ENCODE peak calls at places on chromosomes 16 and 17, in ten cellular contexts. B is nephron progenitor cell, Q is lung, F is GM12864, E is mucosa of descending colon, Z is epithelial cell of esophagus, V is psoas muscle, S is dorsolateral prefrontal cortex, L is Calu3, U is left lung. C is an unnamed sample.

GRCh38 chr16:85722497-85722896 is 28.4 kb downstream of the C16orf74 start:
- DNase-seq in U (no peak), F (no peak), Q (no peak), E (no peak), V (no peak), S (no peak), B (no peak), Z (no peak), L (no peak), C (no peak)

GRCh38 chr17:57086069-57086930 is 1.3 kb downstream of the AKAP1 start:
- DNase-seq in E (peak; percentile 89), S (peak; percentile 45), L (no peak), Z (peak; percentile 57), V (peak; percentile 64), F (no peak), Q (no peak), U (peak; percentile 83), B (peak; percentile 36), C (no peak)

GRCh38 chr16:3876695-3877094 is 3.8 kb downstream of the CREBBP start:
- DNase-seq in F (no peak), L (no peak), E (no peak), S (no peak), B (no peak), Q (no peak), Z (peak; percentile 22), V (no peak), U (no peak), C (no peak)

GRCh38 chr17:50981279-50981678 is 115.1 kb upstream of the TOB1 start:
- DNase-seq in Z (no peak), B (no peak), Q (no peak), V (no peak), E (no peak), L (no peak), F (no peak), U (no peak), S (no peak), C (no peak)

GRCh38 chr17:63571632-63572310 is 21.5 kb downstream of the DCAF7 start:
- DNase-seq in E (no peak), Q (no peak), L (no peak), F (no peak), S (no peak), Z (peak; percentile 62), B (no peak), V (no peak), U (no peak), C (no peak)

GRCh38 chr17:53765609-53766008 is 57.1 kb upstream of the KIF2B start:
- DNase-seq in Q (no peak), E (no peak), S (no peak), Z (peak; percentile 36), L (no peak), F (no peak), U (no peak), B (no peak), V (no peak), C (no peak)

GRCh38 chr17:57657211-57657610 is 87.9 kb downstream of the CCDC182 start:
- DNase-seq in U (no peak), E (no peak), S (peak; percentile 58), F (no peak), Q (no peak), V (peak; percentile 9), B (no peak), L (no peak), Z (no peak), C (no peak)

GRCh38 chr16:52543654-52544053 is 3.3 kb downstream of the TOX3 start:
- DNase-seq in Z (no peak), E (no peak), S (no peak), F (no peak), Q (no peak), V (no peak), L (no peak), U (no peak), B (no peak), C (no peak)

GRCh38 chr17:61338000-61338864 is 61.4 kb upstream of the TBX2 start:
- DNase-seq in B (no peak), F (no peak), Z (peak; percentile 56), L (no peak), S (no peak), Q (no peak), E (no peak), U (no peak), V (no peak), C (no peak)

GRCh38 chr16:27475561-27475960 is 73.6 kb downstream of the IL21R start:
- DNase-seq in U (no peak), L (no peak), F (no peak), S (no peak), V (no peak), Q (no peak), Z (peak; percentile 42), B (no peak), E (no peak), C (no peak)

GRCh38 chr17:44218344-44219125 is 940 bp downstream of the UBTF start:
- DNase-seq in E (peak; percentile 94), U (peak; percentile 97), L (peak; percentile 96), S (peak; percentile 82), V (peak; percentile 95), Q (peak; percentile 85), B (peak; percentile 84), F (peak; percentile 54), Z (peak; percentile 91), C (peak; percentile 96)

GRCh38 chr16:23785842-23786241 is 31.0 kb downstream of the CHP2 start:
- DNase-seq in Z (no peak), B (no peak), L (no peak), E (no peak), F (no peak), S (no peak), U (no peak), V (no peak), Q (no peak), C (no peak)

GRCh38 chr16:23784811-23785447 is 30.1 kb downstream of the CHP2 start:
- DNase-seq in Q (no peak), L (no peak), Z (peak; percentile 76), S (no peak), V (no peak), B (no peak), F (no peak), U (no peak), E (no peak), C (no peak)

GRCh38 chr16:23786964-23787571 is 32.2 kb downstream of the CHP2 start:
- DNase-seq in Q (no peak), S (no peak), B (no peak), U (no peak), L (no peak), F (no peak), E (no peak), Z (no peak), V (no peak), C (no peak)

DNA sequence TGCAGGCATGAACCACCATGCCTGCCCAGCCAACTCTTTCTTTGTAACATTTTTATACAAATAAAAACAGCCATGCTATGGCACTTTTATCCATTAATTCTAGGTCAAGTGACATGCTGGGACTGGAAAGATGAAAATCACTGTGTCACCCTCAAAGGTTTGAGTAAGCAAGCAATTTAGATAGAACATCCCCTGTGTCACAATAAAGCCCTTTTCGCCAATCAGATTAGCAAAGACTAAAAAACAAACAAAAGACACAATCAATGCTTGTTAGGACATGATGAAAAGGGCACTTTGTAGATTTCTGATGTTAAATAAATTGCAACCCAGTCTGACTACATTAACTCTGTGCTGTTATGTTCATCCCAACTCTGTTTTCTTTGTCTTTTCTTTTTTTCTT is 26.4 kb downstream of the CHP2 start:
- DNase-seq in S (no peak), V (no peak), Q (no peak), U (no peak), B (no peak), L (no peak), F (no peak), Z (peak; percentile 38), E (no peak), C (no peak)
- TF ChIP-seq CTCF in S (no peak), V (no peak), Q (no peak), U (no peak), B (no peak), L (no peak), F (no peak), Z (no peak), E (no peak), C (no peak)

GRCh38 chr17:69358688-69359596 is 32.0 kb upstream of the ABCA5 start:
- DNase-seq in Z (peak; percentile 18), F (no peak), S (no peak), B (peak; percentile 10), E (no peak), U (no peak), V (no peak), Q (no peak), L (peak; percentile 28), C (no peak)
- TF ChIP-seq CTCF in Z (peak; percentile 16), F (peak; percentile 66), S (no peak), B (peak; percentile 18), E (no peak), U (no peak), V (no peak), Q (no peak), L (no peak), C (peak; percentile 21)

GRCh38 chr17:36148559-36149295 is 27.7 kb downstream of the TBC1D3B start:
- DNase-seq in B (peak; percentile 80), Q (peak; percentile 70), U (peak; percentile 91), L (peak; percentile 73), E (peak; percentile 79), Z (peak; percentile 80), F (peak; percentile 35), V (peak; percentile 77), S (peak; percentile 57), C (no peak)

GRCh38 chr17:36151891-36152638 is 24.4 kb downstream of the TBC1D3B start:
- DNase-seq in Z (no peak), U (no peak), L (no peak), E (no peak), B (no peak), S (no peak), V (no peak), F (no peak), Q (no peak), C (no peak)

GRCh38 chr17:36153887-36154576 is 22.4 kb downstream of the TBC1D3B start:
- DNase-seq in F (no peak), Z (no peak), L (no peak), Q (no peak), V (no peak), E (no peak), S (no peak), B (no peak), U (no peak), C (no peak)

GRCh38 chr17:36149296-36149820 is 27.1 kb downstream of the TBC1D3B start:
- DNase-seq in L (no peak), Z (no peak), V (peak; percentile 74), Q (no peak), B (no peak), S (peak; percentile 45), U (no peak), E (peak; percentile 44), F (no peak), C (no peak)

GRCh38 chr17:36152639-36153120 is 23.8 kb downstream of the TBC1D3B start:
- DNase-seq in E (peak; percentile 47), B (no peak), S (no peak), V (no peak), U (no peak), Z (peak; percentile 38), Q (no peak), F (no peak), L (no peak), C (no peak)
- TF ChIP-seq CTCF in E (no peak), B (no peak), S (no peak), V (no peak), U (no peak), Z (peak; percentile 21), Q (no peak), F (peak; percentile 26), L (no peak), C (no peak)

DNA sequence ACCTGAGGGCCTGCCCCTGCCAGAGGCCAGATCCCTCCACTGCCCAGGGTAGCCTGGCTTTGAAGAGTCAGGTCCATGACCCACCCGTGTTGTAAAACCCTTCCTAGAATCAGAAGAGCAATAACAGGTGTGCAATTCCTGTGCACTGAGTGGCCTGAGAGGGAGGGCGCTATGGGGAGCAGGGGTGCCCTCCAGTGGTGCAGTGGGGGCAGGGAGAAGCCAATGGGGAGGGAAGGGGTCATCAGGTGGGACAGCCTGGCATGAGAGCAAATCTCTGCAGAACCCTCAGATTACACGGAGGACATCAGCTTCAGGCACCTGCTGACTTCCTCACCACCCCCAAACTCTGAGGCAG is 72.9 kb upstream of the ZNF469 start:
- DNase-seq in U (peak; percentile 23), B (no peak), S (no peak), E (no peak), Q (no peak), V (peak; percentile 40), L (no peak), F (no peak), Z (no peak), C (no peak)
- TF ChIP-seq CTCF in U (no peak), B (no peak), S (no peak), E (no peak), Q (no peak), V (peak; percentile 27), L (peak; percentile 38), F (peak; percentile 12), Z (peak; percentile 7), C (no peak)

C was measured in osteocyte.